ENCODE peak calls at places on chromosomes 1 and 21, in four cellular contexts. One of them, this sample, is unnamed.

GRCh38 chr1:72379072-72379471 is 96.7 kb upstream of the NEGR1 start:
- DNase-seq in right lobe of liver: no peak
- DNase-seq in adipocyte: no peak
- DNase-seq in mammary epithelial cell: no peak
- DNase-seq in this sample: no peak

GRCh38 chr21:25983745-25984144 is 186.8 kb downstream of the APP start:
- DNase-seq in right lobe of liver: no peak
- DNase-seq in adipocyte: no peak
- DNase-seq in mammary epithelial cell: no peak
- DNase-seq in this sample: no peak

GRCh38 chr21:15894596-15894995 is 164.8 kb downstream of the USP25 start:
- DNase-seq in right lobe of liver: no peak
- DNase-seq in adipocyte: peak; percentile 68
- DNase-seq in mammary epithelial cell: no peak
- DNase-seq in this sample: peak; percentile 41

GRCh38 chr1:87100271-87100670 is 185.8 kb downstream of the HS2ST1 start:
- DNase-seq in right lobe of liver: no peak
- DNase-seq in adipocyte: no peak
- DNase-seq in mammary epithelial cell: no peak
- DNase-seq in this sample: no peak

GRCh38 chr1:22650089-22650693 is 2.8 kb upstream of the C1QB start:
- DNase-seq in right lobe of liver: no peak
- DNase-seq in adipocyte: no peak
- DNase-seq in mammary epithelial cell: no peak
- DNase-seq in this sample: no peak

GRCh38 chr1:241411056-241411775 is 54.2 kb upstream of the RGS7 start:
- DNase-seq in right lobe of liver: no peak
- DNase-seq in adipocyte: peak; percentile 66
- DNase-seq in mammary epithelial cell: no peak
- DNase-seq in this sample: peak; percentile 31

GRCh38 chr1:198672124-198672523 is 33.3 kb downstream of the PTPRC start:
- DNase-seq in right lobe of liver: no peak
- DNase-seq in adipocyte: peak; percentile 51
- DNase-seq in mammary epithelial cell: peak; percentile 41
- DNase-seq in this sample: peak; percentile 78

GRCh38 chr21:35921471-35921870 is 138.9 kb downstream of the SETD4 start:
- DNase-seq in right lobe of liver: no peak
- DNase-seq in adipocyte: no peak
- DNase-seq in mammary epithelial cell: no peak
- DNase-seq in this sample: no peak

GRCh38 chr1:17272641-17273040 is 23.7 kb downstream of the PADI3 start:
- DNase-seq in right lobe of liver: no peak
- DNase-seq in adipocyte: no peak
- DNase-seq in mammary epithelial cell: no peak
- DNase-seq in this sample: no peak

DNA sequence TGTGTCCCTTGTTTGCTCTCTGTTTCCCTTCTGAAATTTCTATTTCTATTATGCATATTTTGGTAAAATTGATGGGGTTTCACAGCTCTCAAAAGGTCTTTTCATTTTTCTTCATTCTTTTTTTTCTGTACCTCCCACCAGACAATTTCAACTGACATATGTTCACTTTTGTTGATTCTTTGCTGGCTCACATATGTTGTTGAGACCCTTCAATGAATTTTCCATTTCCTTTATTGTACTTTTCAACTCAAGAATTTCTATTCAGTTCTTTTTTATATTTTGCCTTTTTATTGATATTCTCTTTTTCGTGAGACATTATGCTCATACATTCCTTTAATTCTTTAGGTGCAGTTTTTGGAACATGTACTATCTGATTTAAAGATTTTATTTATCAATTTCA is 102.6 kb upstream of the GRIK1 start:
- DNase-seq in right lobe of liver: no peak
- DNase-seq in adipocyte: no peak
- DNase-seq in mammary epithelial cell: no peak
- DNase-seq in this sample: no peak
- H3K9me3 ChIP-seq in right lobe of liver: no peaks in the 10 kb centered on the region
- H3K9me3 ChIP-seq in adipocyte: peaks cover 6% of the 10 kb centered on the region
- H3K9me3 ChIP-seq in mammary epithelial cell: no peaks in the 10 kb centered on the region
- H3K9me3 ChIP-seq in this sample: no peaks in the 10 kb centered on the region

DNA sequence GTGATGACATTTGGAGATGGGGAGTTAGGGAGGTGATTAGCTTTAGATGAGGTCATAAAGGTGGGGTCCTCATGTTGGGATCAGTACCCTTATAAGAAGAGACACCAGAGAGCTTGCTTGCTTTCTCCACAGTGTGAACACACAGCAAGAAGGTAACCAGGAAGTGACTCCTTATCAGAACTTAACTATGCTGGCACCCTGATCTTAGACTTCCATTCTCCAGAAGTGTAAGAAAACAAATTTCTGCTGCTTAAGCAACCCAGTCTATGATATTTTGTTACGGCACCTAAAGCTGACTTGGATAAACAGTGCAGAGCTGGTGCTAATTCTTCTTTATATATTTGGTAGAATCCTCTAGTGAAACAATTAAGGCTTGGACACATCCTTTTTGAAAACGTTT is 346.0 kb downstream of the AGBL4 start:
- DNase-seq in right lobe of liver: no peak
- DNase-seq in adipocyte: no peak
- DNase-seq in mammary epithelial cell: no peak
- DNase-seq in this sample: no peak
- H3K9me3 ChIP-seq in right lobe of liver: no peaks in the 10 kb centered on the region
- H3K9me3 ChIP-seq in adipocyte: peaks cover 5% of the 10 kb centered on the region
- H3K9me3 ChIP-seq in mammary epithelial cell: no peaks in the 10 kb centered on the region
- H3K9me3 ChIP-seq in this sample: no peaks in the 10 kb centered on the region

DNA sequence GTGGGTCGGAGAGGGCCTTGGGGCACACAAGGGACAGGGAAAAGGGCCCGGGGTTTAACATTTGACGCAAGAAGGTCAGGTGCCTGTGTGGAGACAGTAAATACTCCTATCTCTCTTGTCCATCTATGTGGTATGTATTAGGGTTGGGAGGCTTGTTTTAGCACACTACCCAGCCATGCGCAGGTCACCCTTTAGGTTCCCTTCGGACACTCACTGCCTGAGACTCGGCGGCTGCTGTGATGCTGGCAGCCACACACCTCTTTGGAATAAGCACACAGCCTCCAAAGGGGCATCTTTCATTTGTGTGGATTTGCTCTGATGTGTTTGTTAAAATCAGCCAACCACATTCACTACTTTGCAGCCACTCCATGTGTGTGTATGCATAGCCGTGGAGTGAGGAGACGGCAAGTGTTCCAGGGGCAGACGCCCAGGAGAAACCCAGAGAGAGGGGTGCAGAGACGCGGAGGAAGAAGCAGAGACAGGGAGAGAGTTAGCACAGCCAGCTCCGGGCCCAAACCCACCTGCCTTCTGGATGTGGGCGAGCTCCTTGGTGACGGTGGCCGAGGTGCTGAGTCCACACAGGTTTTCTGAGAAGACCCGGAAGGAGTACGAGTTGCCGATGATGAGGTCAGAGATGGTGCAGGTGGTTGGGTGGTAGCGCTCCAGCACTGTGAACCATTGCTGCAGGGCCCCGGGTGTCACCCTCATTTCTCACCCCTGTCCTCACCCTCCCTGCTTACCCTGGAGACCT is 5.7 kb downstream of the MYBPH start:
- DNase-seq in right lobe of liver: no peak
- DNase-seq in adipocyte: no peak
- DNase-seq in mammary epithelial cell: no peak
- DNase-seq in this sample: no peak
- H3K9me3 ChIP-seq in right lobe of liver: no peaks in the 10 kb centered on the region
- H3K9me3 ChIP-seq in adipocyte: no peaks in the 10 kb centered on the region
- H3K9me3 ChIP-seq in mammary epithelial cell: no peaks in the 10 kb centered on the region
- H3K9me3 ChIP-seq in this sample: no peaks in the 10 kb centered on the region

DNA sequence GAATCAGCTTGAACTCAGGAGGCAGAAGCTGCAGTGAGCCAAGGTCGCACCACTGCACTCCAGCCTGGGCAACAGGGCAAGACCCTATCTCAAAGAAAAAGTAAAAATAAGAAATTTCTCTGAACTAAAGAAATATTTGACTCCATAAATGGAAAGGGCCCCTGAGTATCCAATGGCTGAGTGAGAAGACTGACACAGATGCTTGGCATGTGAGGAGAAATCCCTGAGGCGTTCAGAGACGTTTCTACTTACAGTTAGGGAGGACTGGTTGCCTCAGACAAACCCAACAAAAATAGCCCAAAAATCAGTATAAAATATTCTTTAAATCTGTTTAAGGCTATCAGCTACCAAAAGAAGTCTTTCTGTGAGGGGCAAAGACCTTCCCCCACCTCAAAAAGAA is 3.0 kb upstream of the SUMO3 start:
- DNase-seq in right lobe of liver: no peak
- DNase-seq in adipocyte: peak; percentile 49
- DNase-seq in mammary epithelial cell: no peak
- DNase-seq in this sample: no peak
- H3K9me3 ChIP-seq in right lobe of liver: no peaks in the 10 kb centered on the region
- H3K9me3 ChIP-seq in adipocyte: peaks cover 33% of the 10 kb centered on the region
- H3K9me3 ChIP-seq in mammary epithelial cell: peaks cover 23% of the 10 kb centered on the region
- H3K9me3 ChIP-seq in this sample: no peaks in the 10 kb centered on the region

DNA sequence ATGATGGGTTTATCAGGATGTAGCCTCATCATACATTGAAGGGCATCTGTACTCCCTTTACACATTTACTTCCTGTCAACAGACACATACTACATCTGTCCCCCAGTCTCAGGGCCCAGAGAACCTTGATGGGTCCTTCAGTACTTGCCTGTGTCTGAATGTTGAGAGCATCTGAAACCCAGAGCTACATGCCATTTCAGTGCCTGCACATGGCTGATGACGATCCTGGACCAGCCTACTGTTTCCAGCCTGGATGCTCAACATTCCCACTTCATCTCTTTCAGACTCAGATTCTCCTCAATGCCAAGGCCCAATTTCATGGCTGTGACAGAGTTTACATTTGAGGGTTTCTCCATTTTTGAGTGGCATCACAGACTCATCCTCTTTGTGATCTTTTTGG is at the start of gene OR10J4:
- DNase-seq in right lobe of liver: no peak
- DNase-seq in adipocyte: no peak
- DNase-seq in mammary epithelial cell: no peak
- DNase-seq in this sample: no peak
- H3K9me3 ChIP-seq in right lobe of liver: no peaks in the 10 kb centered on the region
- H3K9me3 ChIP-seq in adipocyte: no peaks in the 10 kb centered on the region
- H3K9me3 ChIP-seq in mammary epithelial cell: no peaks in the 10 kb centered on the region
- H3K9me3 ChIP-seq in this sample: no peaks in the 10 kb centered on the region

GRCh38 chr1:227666286-227666685 is 68.8 kb downstream of the JMJD4 start:
- DNase-seq in right lobe of liver: no peak
- DNase-seq in adipocyte: no peak
- DNase-seq in mammary epithelial cell: no peak
- DNase-seq in this sample: no peak
- H3K9me3 ChIP-seq in right lobe of liver: peaks cover 3% of the 10 kb centered on the region
- H3K9me3 ChIP-seq in adipocyte: peaks cover 100% of the 10 kb centered on the region
- H3K9me3 ChIP-seq in mammary epithelial cell: peaks cover 41% of the 10 kb centered on the region
- H3K9me3 ChIP-seq in this sample: peaks cover 89% of the 10 kb centered on the region

DNA sequence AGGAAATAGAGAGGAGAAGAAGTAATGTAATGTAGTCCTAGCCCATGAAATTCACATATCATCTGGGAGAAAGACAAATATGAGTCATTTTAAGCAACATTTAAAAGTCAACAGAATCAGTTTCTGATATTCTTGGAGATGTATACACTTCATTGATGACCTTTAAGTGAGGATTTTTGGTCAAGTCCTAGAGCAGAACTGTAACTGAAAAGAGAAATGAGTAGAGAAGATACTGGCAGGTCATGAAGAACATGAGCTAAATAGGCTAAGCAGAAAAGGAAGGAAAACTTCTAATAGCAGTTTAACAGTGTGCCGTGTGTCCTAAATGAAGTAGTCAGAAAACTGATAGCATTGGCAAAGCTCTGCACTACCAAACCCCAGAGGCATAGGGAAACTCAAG is 4.6 kb downstream of the ZFP69B start:
- DNase-seq in right lobe of liver: no peak
- DNase-seq in adipocyte: no peak
- DNase-seq in mammary epithelial cell: no peak
- DNase-seq in this sample: no peak
- H3K9me3 ChIP-seq in right lobe of liver: no peaks in the 10 kb centered on the region
- H3K9me3 ChIP-seq in adipocyte: peaks cover 59% of the 10 kb centered on the region
- H3K9me3 ChIP-seq in mammary epithelial cell: peaks cover 42% of the 10 kb centered on the region
- H3K9me3 ChIP-seq in this sample: peaks cover 55% of the 10 kb centered on the region

GRCh38 chr1:61140056-61140549 is 57.7 kb downstream of the NFIA start:
- DNase-seq in right lobe of liver: no peak
- DNase-seq in adipocyte: no peak
- DNase-seq in mammary epithelial cell: no peak
- DNase-seq in this sample: no peak

GRCh38 chr1:61140778-61141177 is 58.4 kb downstream of the NFIA start:
- DNase-seq in right lobe of liver: no peak
- DNase-seq in adipocyte: no peak
- DNase-seq in mammary epithelial cell: no peak
- DNase-seq in this sample: no peak

GRCh38 chr1:61135286-61135685 is 52.9 kb downstream of the NFIA start:
- DNase-seq in right lobe of liver: no peak
- DNase-seq in adipocyte: no peak
- DNase-seq in mammary epithelial cell: no peak
- DNase-seq in this sample: no peak

GRCh38 chr1:61139324-61140055 is 57.1 kb downstream of the NFIA start:
- DNase-seq in right lobe of liver: no peak
- DNase-seq in adipocyte: peak; percentile 88
- DNase-seq in mammary epithelial cell: peak; percentile 90
- DNase-seq in this sample: peak; percentile 83

DNA sequence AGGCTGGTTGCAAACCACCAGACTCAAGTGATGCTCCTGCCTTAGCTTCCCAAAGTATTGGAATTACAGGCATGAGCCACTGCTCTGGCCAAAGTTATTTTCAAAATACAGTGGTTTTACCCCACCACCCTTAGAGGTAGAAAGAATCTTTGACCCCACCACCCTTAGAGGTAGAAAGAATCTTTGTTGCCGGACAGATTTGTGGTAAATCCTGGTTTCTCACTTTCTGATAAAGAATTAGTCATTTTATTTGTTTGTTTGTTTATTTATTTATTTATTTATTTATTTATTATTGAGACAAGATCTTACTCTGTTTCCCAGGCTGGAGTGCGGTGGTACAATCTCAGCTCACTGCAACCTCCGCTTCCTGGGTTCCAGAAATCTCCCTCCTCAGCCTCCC is 55.9 kb downstream of the NFIA start:
- DNase-seq in right lobe of liver: no peak
- DNase-seq in adipocyte: no peak
- DNase-seq in mammary epithelial cell: no peak
- DNase-seq in this sample: no peak
- H3K9me3 ChIP-seq in right lobe of liver: no peaks in the 10 kb centered on the region
- H3K9me3 ChIP-seq in adipocyte: no peaks in the 10 kb centered on the region
- H3K9me3 ChIP-seq in mammary epithelial cell: no peaks in the 10 kb centered on the region
- H3K9me3 ChIP-seq in this sample: no peaks in the 10 kb centered on the region